ENCODE peak calls at places on chromosome 2, in six cellular contexts. H, P, O, S, C and I are unnamed samples.
A peak's percentile ranks its signal among the peaks of the same experiment; 100 is the strongest.

GRCh38 chr2:232652505-232652851 is 19.1 kb downstream of the EFHD1 start:
- DNase-seq in H (no peak), P (no peak), O (no peak), S (peak; percentile 51), C (no peak), I (no peak)

GRCh38 chr2:101119431-101119830 is 31.8 kb downstream of the TBC1D8 start:
- DNase-seq in H (peak; percentile 64), P (peak; percentile 24), O (no peak), S (no peak), C (no peak), I (peak; percentile 59)

GRCh38 chr2:237643066-237643465 is 15.7 kb downstream of the LRRFIP1 start:
- DNase-seq in H (no peak), P (no peak), O (no peak), S (no peak), C (no peak), I (no peak)

GRCh38 chr2:28950941-28951630 is 30.0 kb upstream of the TOGARAM2 start:
- DNase-seq in H (no peak), P (no peak), O (no peak), S (peak; percentile 94), C (no peak), I (no peak)

GRCh38 chr2:96940026-96940601 is 46.3 kb downstream of the FAM178B start:
- DNase-seq in H (no peak), P (no peak), O (no peak), S (no peak), C (no peak), I (no peak)

GRCh38 chr2:191012845-191013616 is 940 bp downstream of the STAT1 start:
- DNase-seq in H (no peak), P (peak; percentile 30), O (no peak), S (no peak), C (no peak), I (peak; percentile 70)

GRCh38 chr2:68357608-68358337 is 7.3 kb upstream of the PLEK start:
- DNase-seq in H (peak; percentile 53), P (peak; percentile 58), O (peak; percentile 50), S (peak; percentile 73), C (peak; percentile 87), I (peak; percentile 46)

GRCh38 chr2:234682492-234683228 is 185.8 kb upstream of the ARL4C start:
- DNase-seq in H (peak; percentile 79), P (peak; percentile 49), O (no peak), S (no peak), C (peak; percentile 42), I (peak; percentile 15)

GRCh38 chr2:58734365-58734764 is 493.2 kb upstream of the FANCL start:
- DNase-seq in H (peak; percentile 52), P (peak; percentile 5), O (no peak), S (no peak), C (no peak), I (no peak)

GRCh38 chr2:222854773-222855700 is 5.8 kb upstream of the ACSL3 start:
- DNase-seq in H (no peak), P (no peak), O (no peak), S (no peak), C (no peak), I (no peak)

GRCh38 chr2:6401301-6401700 is 464.4 kb downstream of the CMPK2 start:
- DNase-seq in H (no peak), P (peak; percentile 76), O (no peak), S (no peak), C (no peak), I (no peak)

GRCh38 chr2:74499940-74500577 is 656 bp upstream of the LBX2 start:
- DNase-seq in H (no peak), P (no peak), O (no peak), S (no peak), C (peak; percentile 50), I (no peak)
- H3K9ac ChIP-seq in H (no peak overlapping the region), P (no peak overlapping the region), O (no peak overlapping the region), S (no peak overlapping the region), C (no peak overlapping the region), I (peak overlapping the region; percentile 58)

GRCh38 chr2:168699834-168700417 is 102.5 kb upstream of the NOSTRIN start:
- DNase-seq in H (no peak), P (peak; percentile 87), O (no peak), S (no peak), C (no peak), I (peak; percentile 71)
- H3K36me3 ChIP-seq in H (peaks cover 9% of the 10 kb centered on the region), P (no peaks in the 10 kb centered on the region), O (no peaks in the 10 kb centered on the region), S (no peaks in the 10 kb centered on the region), C (peaks cover 17% of the 10 kb centered on the region), I (peaks cover 3% of the 10 kb centered on the region)

GRCh38 chr2:134716716-134717585 is 1.8 kb downstream of the TMEM163 start:
- DNase-seq in H (no peak), P (no peak), O (no peak), S (no peak), C (no peak), I (no peak)

GRCh38 chr2:134718956-134719814 is at the start of gene TMEM163:
- DNase-seq in H (no peak), P (no peak), O (no peak), S (peak; percentile 81), C (peak; percentile 79), I (peak; percentile 19)

GRCh38 chr2:134717706-134718094 is 1.1 kb downstream of the TMEM163 start:
- DNase-seq in H (no peak), P (no peak), O (no peak), S (peak; percentile 47), C (no peak), I (no peak)

GRCh38 chr2:134715932-134716643 is 2.7 kb downstream of the TMEM163 start:
- DNase-seq in H (no peak), P (no peak), O (no peak), S (no peak), C (peak; percentile 28), I (no peak)

GRCh38 chr2:134718095-134718955 is 475 bp downstream of the TMEM163 start:
- DNase-seq in H (no peak), P (no peak), O (no peak), S (peak; percentile 70), C (peak; percentile 79), I (peak; percentile 29)
- H3K9ac ChIP-seq in H (no peak overlapping the region), P (no peak overlapping the region), O (peak overlapping the region; percentile 7), S (no peak overlapping the region), C (no peak overlapping the region), I (no peak overlapping the region)

DNA sequence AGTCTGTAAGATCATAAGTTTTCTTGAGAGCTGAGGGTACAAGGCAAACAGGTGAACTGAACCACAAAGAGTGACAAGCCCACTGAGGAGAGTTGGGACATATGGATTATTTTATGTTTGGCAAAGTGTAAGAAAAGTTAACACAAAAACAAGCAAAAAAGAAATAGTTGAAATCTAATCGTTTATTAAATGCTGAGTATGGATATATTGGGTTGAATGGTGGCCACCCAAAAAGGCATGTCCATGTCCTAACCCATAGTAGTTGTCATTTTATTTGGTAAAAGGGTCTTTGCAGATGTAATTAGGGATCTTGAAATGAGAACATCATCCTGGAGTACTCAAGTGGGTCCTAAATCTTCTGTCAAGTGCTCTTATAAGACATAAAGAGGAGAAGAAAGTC is 24.9 kb upstream of the TWIST2 start:
- DNase-seq in H (no peak), P (no peak), O (no peak), S (no peak), C (no peak), I (no peak)
- H3K36me3 ChIP-seq in H (no peaks in the 10 kb centered on the region), P (no peaks in the 10 kb centered on the region), O (no peaks in the 10 kb centered on the region), S (no peaks in the 10 kb centered on the region), C (no peaks in the 10 kb centered on the region), I (no peaks in the 10 kb centered on the region)

GRCh38 chr2:239438968-239439367 is 38.1 kb upstream of the HDAC4 start:
- DNase-seq in H (no peak), P (no peak), O (no peak), S (no peak), C (no peak), I (no peak)
- H3K9ac ChIP-seq in H (no peak overlapping the region), P (no peak overlapping the region), O (no peak overlapping the region), S (no peak overlapping the region), C (no peak overlapping the region), I (no peak overlapping the region)

GRCh38 chr2:134367915-134368911 is 114.3 kb downstream of the MGAT5 start:
- DNase-seq in H (no peak), P (peak; percentile 69), O (no peak), S (no peak), C (no peak), I (peak; percentile 52)
- H3K36me3 ChIP-seq in H (no peaks in the 10 kb centered on the region), P (peaks cover 19% of the 10 kb centered on the region), O (no peaks in the 10 kb centered on the region), S (no peaks in the 10 kb centered on the region), C (no peaks in the 10 kb centered on the region), I (no peaks in the 10 kb centered on the region)

GRCh38 chr2:144114761-144115160 is 405.2 kb downstream of the ZEB2 start:
- DNase-seq in H (no peak), P (peak; percentile 49), O (no peak), S (no peak), C (no peak), I (no peak)

GRCh38 chr2:144111443-144111842 is 408.5 kb downstream of the ZEB2 start:
- DNase-seq in H (peak; percentile 74), P (peak; percentile 90), O (no peak), S (no peak), C (no peak), I (peak; percentile 89)

GRCh38 chr2:144117079-144117478 is 402.8 kb downstream of the ZEB2 start:
- DNase-seq in H (no peak), P (no peak), O (no peak), S (no peak), C (no peak), I (no peak)

GRCh38 chr2:144115892-144116291 is 404.0 kb downstream of the ZEB2 start:
- DNase-seq in H (no peak), P (peak; percentile 69), O (no peak), S (no peak), C (no peak), I (peak; percentile 41)
- H3K9ac ChIP-seq in H (no peak overlapping the region), P (no peak overlapping the region), O (no peak overlapping the region), S (no peak overlapping the region), C (no peak overlapping the region), I (no peak overlapping the region)